ENCODE peak calls at places on chromosomes 5 and 9, in nine cellular contexts. X, N, E, V, Z, A, Y, J and C are unnamed samples.

GRCh38 chr9:117772960-117773359 is 68.8 kb downstream of the TLR4 start:
- DNase-seq in X (no peak), N (no peak), E (no peak), V (no peak), Z (peak), A (no peak), Y (no peak), J (no peak), C (no peak)

GRCh38 chr5:99081711-99082110 is 152.9 kb upstream of the CHD1 start:
- DNase-seq in X (no peak), N (no peak), E (no peak), V (no peak), Z (no peak), A (no peak), Y (no peak), J (no peak), C (no peak)

GRCh38 chr9:121688681-121689080 is 37.2 kb downstream of the DAB2IP start:
- DNase-seq in X (no peak), N (no peak), E (no peak), V (no peak), Z (no peak), A (no peak), Y (no peak), J (no peak), C (no peak)

GRCh38 chr5:68456756-68457217 is 241.2 kb downstream of the PIK3R1 start:
- DNase-seq in X (no peak), N (no peak), E (no peak), V (no peak), Z (peak), A (peak), Y (no peak), J (peak), C (no peak)

GRCh38 chr9:127495884-127496555 is 44.7 kb downstream of the LRSAM1 start:
- DNase-seq in X (no peak), N (no peak), E (no peak), V (no peak), Z (no peak), A (peak), Y (no peak), J (no peak), C (no peak)

GRCh38 chr9:133282454-133283238 is 7.6 kb upstream of the ABO start:
- DNase-seq in X (no peak), N (no peak), E (no peak), V (no peak), Z (no peak), A (no peak), Y (no peak), J (no peak), C (no peak)

GRCh38 chr9:2623866-2624682 is 2.5 kb downstream of the VLDLR start:
- DNase-seq in X (no peak), N (no peak), E (no peak), V (no peak), Z (no peak), A (no peak), Y (no peak), J (no peak), C (no peak)

GRCh38 chr5:137498301-137498735 is 808 bp downstream of the SPOCK1 start:
- DNase-seq in X (no peak), N (no peak), E (peak), V (no peak), Z (peak), A (no peak), Y (peak), J (peak), C (peak)

GRCh38 chr5:18944771-18945170 is 1043.2 kb downstream of the CDH18 start:
- DNase-seq in X (no peak), N (no peak), E (no peak), V (no peak), Z (no peak), A (no peak), Y (no peak), J (no peak), C (no peak)

GRCh38 chr5:56123531-56124243 is 109.4 kb downstream of the ANKRD55 start:
- DNase-seq in X (no peak), N (no peak), E (peak), V (peak), Z (peak), A (no peak), Y (no peak), J (peak), C (no peak)

GRCh38 chr9:91302831-91303230 is 58.9 kb downstream of the AUH start:
- DNase-seq in X (no peak), N (no peak), E (no peak), V (no peak), Z (peak), A (peak), Y (no peak), J (no peak), C (no peak)

GRCh38 chr9:125649315-125649714 is 57.7 kb downstream of the MAPKAP1 start:
- DNase-seq in X (no peak), N (peak), E (no peak), V (no peak), Z (peak), A (no peak), Y (no peak), J (no peak), C (no peak)

GRCh38 chr5:1175015-1175414 is 26.4 kb upstream of the SLC6A19 start:
- DNase-seq in X (no peak), N (no peak), E (no peak), V (no peak), Z (no peak), A (no peak), Y (no peak), J (no peak), C (no peak)

GRCh38 chr9:108535526-108535925 is 320.3 kb downstream of the ACTL7B start:
- DNase-seq in X (peak), N (no peak), E (peak), V (no peak), Z (no peak), A (peak), Y (no peak), J (peak), C (no peak)

GRCh38 chr5:134436523-134437339 is 25.1 kb upstream of the CDKN2AIPNL start:
- DNase-seq in X (peak), N (peak), E (no peak), V (no peak), Z (peak), A (peak), Y (peak), J (no peak), C (no peak)

GRCh38 chr9:131096490-131097258 is at the start of gene AIF1L:
- DNase-seq in X (no peak), N (peak), E (peak), V (no peak), Z (peak), A (peak), Y (peak), J (peak), C (peak)

GRCh38 chr9:127523312-127523851 is 72.1 kb downstream of the LRSAM1 start:
- DNase-seq in X (no peak), N (no peak), E (no peak), V (no peak), Z (no peak), A (peak), Y (no peak), J (no peak), C (no peak)

GRCh38 chr5:153562189-153562588 is 71.7 kb downstream of the GRIA1 start:
- DNase-seq in X (no peak), N (no peak), E (no peak), V (peak), Z (peak), A (no peak), Y (no peak), J (no peak), C (no peak)

GRCh38 chr5:16520806-16521205 is 55.2 kb upstream of the ZNF622 start:
- DNase-seq in X (no peak), N (no peak), E (no peak), V (no peak), Z (no peak), A (no peak), Y (no peak), J (no peak), C (no peak)

GRCh38 chr9:136725612-136726011 is 13.2 kb downstream of the DIPK1B start:
- DNase-seq in X (no peak), N (no peak), E (no peak), V (no peak), Z (peak), A (peak), Y (no peak), J (no peak), C (no peak)

GRCh38 chr9:121976751-121977150 is 116.4 kb downstream of the TTLL11 start:
- DNase-seq in X (no peak), N (no peak), E (no peak), V (no peak), Z (peak), A (no peak), Y (no peak), J (no peak), C (no peak)

GRCh38 chr9:112286906-112287305 is 46.5 kb downstream of the PTBP3 start:
- DNase-seq in X (no peak), N (no peak), E (no peak), V (no peak), Z (no peak), A (no peak), Y (no peak), J (no peak), C (no peak)

GRCh38 chr5:16550316-16550952 is 66.4 kb downstream of the RETREG1 start:
- DNase-seq in X (no peak), N (peak), E (peak), V (no peak), Z (peak), A (peak), Y (peak), J (peak), C (no peak)

GRCh38 chr9:37910271-37910670 is 6.3 kb upstream of the SLC25A51 start:
- DNase-seq in X (no peak), N (no peak), E (no peak), V (no peak), Z (no peak), A (no peak), Y (no peak), J (no peak), C (no peak)

GRCh38 chr9:3008091-3008490 is 164.2 kb upstream of the PUM3 start:
- DNase-seq in X (no peak), N (no peak), E (no peak), V (no peak), Z (no peak), A (no peak), Y (no peak), J (peak), C (no peak)

GRCh38 chr9:77752566-77752965 is 104.4 kb upstream of the GNA14 start:
- DNase-seq in X (no peak), N (no peak), E (no peak), V (no peak), Z (peak), A (no peak), Y (no peak), J (no peak), C (no peak)

GRCh38 chr5:58502032-58502431 is 10.8 kb downstream of the GAPT start:
- DNase-seq in X (no peak), N (no peak), E (no peak), V (no peak), Z (no peak), A (peak), Y (no peak), J (peak), C (no peak)

GRCh38 chr9:123434619-123435240 is 78.7 kb downstream of the CRB2 start:
- DNase-seq in X (no peak), N (no peak), E (no peak), V (peak), Z (peak), A (peak), Y (no peak), J (peak), C (no peak)

GRCh38 chr5:151384106-151384505 is 36.7 kb upstream of the SLC36A2 start:
- DNase-seq in X (no peak), N (no peak), E (no peak), V (no peak), Z (no peak), A (no peak), Y (no peak), J (no peak), C (no peak)

GRCh38 chr5:68378204-68378830 is 162.8 kb downstream of the PIK3R1 start:
- DNase-seq in X (no peak), N (no peak), E (no peak), V (no peak), Z (no peak), A (no peak), Y (no peak), J (no peak), C (no peak)

GRCh38 chr5:175104682-175105081 is 339.3 kb downstream of the DRD1 start:
- DNase-seq in X (no peak), N (no peak), E (no peak), V (no peak), Z (no peak), A (no peak), Y (no peak), J (no peak), C (no peak)